ENCODE peak calls at places on chromosome 6, in four cellular contexts. One of them, this sample, is unnamed.

GRCh38 chr6:127117979-127118504 is 429 bp upstream of the RSPO3 start:
- DNase-seq in IMR-90: no peak
- DNase-seq in colonic mucosa: no peak
- DNase-seq in CD8-positive, alpha-beta memory T cell: no peak
- DNase-seq in this sample: no peak

GRCh38 chr6:154410619-154411044 is 54.0 kb upstream of the IPCEF1 start:
- DNase-seq in IMR-90: peak; percentile 97
- DNase-seq in CD8-positive, alpha-beta memory T cell: no peak
- DNase-seq in colonic mucosa: no peak
- DNase-seq in this sample: no peak

GRCh38 chr6:140264451-140264850 is 890.0 kb upstream of the CITED2 start:
- DNase-seq in IMR-90: peak; percentile 19
- DNase-seq in colonic mucosa: no peak
- DNase-seq in CD8-positive, alpha-beta memory T cell: no peak
- DNase-seq in this sample: no peak

GRCh38 chr6:16473908-16474791 is 235.8 kb downstream of the GMPR start:
- DNase-seq in IMR-90: no peak
- DNase-seq in CD8-positive, alpha-beta memory T cell: peak; percentile 28
- DNase-seq in colonic mucosa: no peak
- DNase-seq in this sample: peak; percentile 46

GRCh38 chr6:12363651-12364381 is 73.7 kb downstream of the EDN1 start:
- DNase-seq in CD8-positive, alpha-beta memory T cell: no peak
- DNase-seq in IMR-90: no peak
- DNase-seq in colonic mucosa: peak; percentile 77
- DNase-seq in this sample: no peak

GRCh38 chr6:68108243-68108835 is 526.7 kb upstream of the ADGRB3 start:
- DNase-seq in IMR-90: peak; percentile 3
- DNase-seq in colonic mucosa: no peak
- DNase-seq in CD8-positive, alpha-beta memory T cell: no peak
- DNase-seq in this sample: no peak

GRCh38 chr6:43982084-43982625 is 145.1 kb downstream of the MRPL14 start:
- DNase-seq in colonic mucosa: no peak
- DNase-seq in CD8-positive, alpha-beta memory T cell: no peak
- DNase-seq in IMR-90: no peak
- DNase-seq in this sample: no peak

GRCh38 chr6:113120214-113120576 is 737.0 kb upstream of the MARCKS start:
- DNase-seq in colonic mucosa: no peak
- DNase-seq in IMR-90: peak; percentile 96
- DNase-seq in CD8-positive, alpha-beta memory T cell: no peak
- DNase-seq in this sample: no peak

GRCh38 chr6:158784505-158784904 is 34.7 kb downstream of the EZR start:
- DNase-seq in CD8-positive, alpha-beta memory T cell: no peak
- DNase-seq in IMR-90: peak; percentile 70
- DNase-seq in colonic mucosa: no peak
- DNase-seq in this sample: no peak

GRCh38 chr6:129494586-129494985 is 215.4 kb downstream of the ARHGAP18 start:
- DNase-seq in IMR-90: no peak
- DNase-seq in CD8-positive, alpha-beta memory T cell: no peak
- DNase-seq in colonic mucosa: no peak
- DNase-seq in this sample: no peak

GRCh38 chr6:133854633-133855598 is 34.0 kb upstream of the TCF21 start:
- DNase-seq in CD8-positive, alpha-beta memory T cell: no peak
- DNase-seq in IMR-90: no peak
- DNase-seq in colonic mucosa: no peak
- DNase-seq in this sample: no peak

GRCh38 chr6:14025160-14025559 is 92.4 kb upstream of the CD83 start:
- DNase-seq in CD8-positive, alpha-beta memory T cell: no peak
- DNase-seq in IMR-90: no peak
- DNase-seq in colonic mucosa: no peak
- DNase-seq in this sample: no peak

GRCh38 chr6:5401845-5402738 is 140.8 kb downstream of the FARS2 start:
- DNase-seq in colonic mucosa: no peak
- DNase-seq in IMR-90: peak; percentile 37
- DNase-seq in CD8-positive, alpha-beta memory T cell: no peak
- DNase-seq in this sample: peak; percentile 23

GRCh38 chr6:43953256-43953655 is 174.0 kb downstream of the MRPL14 start:
- DNase-seq in colonic mucosa: no peak
- DNase-seq in IMR-90: no peak
- DNase-seq in CD8-positive, alpha-beta memory T cell: no peak
- DNase-seq in this sample: no peak

GRCh38 chr6:45495404-45496084 is 117.8 kb upstream of the SUPT3H start:
- DNase-seq in CD8-positive, alpha-beta memory T cell: peak; percentile 42
- DNase-seq in IMR-90: no peak
- DNase-seq in colonic mucosa: no peak
- DNase-seq in this sample: no peak

GRCh38 chr6:13012977-13013680 is 296.6 kb downstream of the PHACTR1 start:
- DNase-seq in CD8-positive, alpha-beta memory T cell: no peak
- DNase-seq in IMR-90: no peak
- DNase-seq in colonic mucosa: no peak
- DNase-seq in this sample: no peak

GRCh38 chr6:135209803-135210202 is 28.7 kb downstream of the MYB start:
- DNase-seq in CD8-positive, alpha-beta memory T cell: peak; percentile 46
- DNase-seq in IMR-90: no peak
- DNase-seq in colonic mucosa: no peak
- DNase-seq in this sample: no peak

GRCh38 chr6:70298070-70298469 is 4.8 kb downstream of the COL9A1 start:
- DNase-seq in colonic mucosa: no peak
- DNase-seq in CD8-positive, alpha-beta memory T cell: no peak
- DNase-seq in IMR-90: no peak
- DNase-seq in this sample: no peak

GRCh38 chr6:45377041-45377554 is 636 bp downstream of the SUPT3H start:
- DNase-seq in colonic mucosa: peak; percentile 78
- DNase-seq in CD8-positive, alpha-beta memory T cell: no peak
- DNase-seq in IMR-90: peak; percentile 16
- DNase-seq in this sample: no peak

GRCh38 chr6:34459899-34460593 is 5.8 kb upstream of the PACSIN1 start:
- DNase-seq in CD8-positive, alpha-beta memory T cell: peak; percentile 40
- DNase-seq in colonic mucosa: peak; percentile 63
- DNase-seq in IMR-90: peak; percentile 48
- DNase-seq in this sample: peak; percentile 23

GRCh38 chr6:16045238-16045637 is 83.6 kb upstream of the MYLIP start:
- DNase-seq in colonic mucosa: no peak
- DNase-seq in CD8-positive, alpha-beta memory T cell: no peak
- DNase-seq in IMR-90: no peak
- DNase-seq in this sample: no peak

GRCh38 chr6:16080204-16080603 is 48.7 kb upstream of the MYLIP start:
- DNase-seq in CD8-positive, alpha-beta memory T cell: no peak
- DNase-seq in colonic mucosa: no peak
- DNase-seq in IMR-90: no peak
- DNase-seq in this sample: no peak

GRCh38 chr6:32840604-32841246 is 2.2 kb upstream of the TAP2 start:
- DNase-seq in IMR-90: no peak
- DNase-seq in CD8-positive, alpha-beta memory T cell: peak; percentile 54
- DNase-seq in colonic mucosa: no peak
- DNase-seq in this sample: peak; percentile 48

GRCh38 chr6:71072508-71072907 is 115.6 kb upstream of the B3GAT2 start:
- DNase-seq in IMR-90: peak; percentile 11
- DNase-seq in CD8-positive, alpha-beta memory T cell: no peak
- DNase-seq in colonic mucosa: no peak
- DNase-seq in this sample: no peak

GRCh38 chr6:9233686-9234085 is 798.3 kb upstream of the SLC35B3 start:
- DNase-seq in CD8-positive, alpha-beta memory T cell: no peak
- DNase-seq in colonic mucosa: no peak
- DNase-seq in IMR-90: no peak
- DNase-seq in this sample: no peak

GRCh38 chr6:85163553-85163952 is 286.3 kb upstream of the NT5E start:
- DNase-seq in CD8-positive, alpha-beta memory T cell: no peak
- DNase-seq in IMR-90: no peak
- DNase-seq in colonic mucosa: no peak
- DNase-seq in this sample: no peak

DNA sequence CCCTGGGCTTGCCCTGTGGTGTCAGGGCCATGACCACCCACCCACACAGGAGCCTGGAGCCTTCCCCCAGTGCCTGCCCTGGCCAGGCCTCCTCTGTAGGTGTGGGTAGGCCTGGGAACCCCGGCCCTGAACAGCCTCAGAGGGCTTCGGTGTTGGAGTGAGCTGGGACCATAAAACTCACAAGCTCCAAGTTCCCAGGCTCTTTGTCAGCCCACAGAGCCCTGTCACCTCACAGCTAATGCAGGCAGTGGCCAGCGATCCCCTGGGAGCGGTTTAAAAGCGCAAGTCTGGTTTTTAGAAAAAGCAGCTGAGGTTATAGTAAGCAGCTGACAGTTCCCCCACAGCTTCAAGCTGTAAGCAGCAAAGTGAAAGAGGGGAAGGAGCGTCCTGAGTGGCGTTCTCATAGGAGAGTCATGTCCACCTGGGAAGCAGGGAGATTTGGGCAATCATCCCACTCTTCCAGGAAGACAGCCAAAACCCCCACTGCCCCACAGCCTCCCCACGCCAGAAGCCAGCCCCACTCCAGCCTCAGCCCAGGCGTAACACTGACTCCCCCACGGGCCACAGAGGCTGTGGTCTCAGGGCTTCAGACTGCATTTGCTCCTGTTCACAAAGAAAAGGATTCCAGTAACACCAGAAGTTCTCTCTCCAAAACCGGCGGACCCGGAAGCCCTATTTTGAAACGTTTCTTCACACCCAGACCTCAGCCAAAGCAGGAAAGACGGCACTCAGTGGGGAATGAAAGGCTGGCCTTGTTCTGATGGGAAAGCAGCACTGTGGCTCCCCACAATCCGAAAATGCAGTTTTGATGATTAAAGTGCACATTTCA is 34.3 kb upstream of the FOXC1 start:
- DNase-seq in CD8-positive, alpha-beta memory T cell: no peak
- DNase-seq in colonic mucosa: no peak
- DNase-seq in IMR-90: peak; percentile 49
- DNase-seq in this sample: no peak
- H3K4me3 ChIP-seq in CD8-positive, alpha-beta memory T cell: no peak overlapping the region
- H3K4me3 ChIP-seq in colonic mucosa: no peak overlapping the region
- H3K4me3 ChIP-seq in IMR-90: no peak overlapping the region
- H3K4me3 ChIP-seq in this sample: no peak overlapping the region

GRCh38 chr6:132751828-132752227 is 5.9 kb downstream of the VNN2 start:
- DNase-seq in colonic mucosa: no peak
- DNase-seq in CD8-positive, alpha-beta memory T cell: no peak
- DNase-seq in IMR-90: no peak
- DNase-seq in this sample: no peak

GRCh38 chr6:132751306-132751705 is 6.4 kb downstream of the VNN2 start:
- DNase-seq in colonic mucosa: no peak
- DNase-seq in IMR-90: no peak
- DNase-seq in CD8-positive, alpha-beta memory T cell: no peak
- DNase-seq in this sample: peak; percentile 34

GRCh38 chr6:132746049-132746448 is 11.7 kb downstream of the VNN2 start:
- DNase-seq in IMR-90: no peak
- DNase-seq in CD8-positive, alpha-beta memory T cell: no peak
- DNase-seq in colonic mucosa: no peak
- DNase-seq in this sample: no peak

GRCh38 chr6:132750455-132751248 is 7.1 kb downstream of the VNN2 start:
- DNase-seq in colonic mucosa: no peak
- DNase-seq in CD8-positive, alpha-beta memory T cell: no peak
- DNase-seq in IMR-90: no peak
- DNase-seq in this sample: peak; percentile 49

DNA sequence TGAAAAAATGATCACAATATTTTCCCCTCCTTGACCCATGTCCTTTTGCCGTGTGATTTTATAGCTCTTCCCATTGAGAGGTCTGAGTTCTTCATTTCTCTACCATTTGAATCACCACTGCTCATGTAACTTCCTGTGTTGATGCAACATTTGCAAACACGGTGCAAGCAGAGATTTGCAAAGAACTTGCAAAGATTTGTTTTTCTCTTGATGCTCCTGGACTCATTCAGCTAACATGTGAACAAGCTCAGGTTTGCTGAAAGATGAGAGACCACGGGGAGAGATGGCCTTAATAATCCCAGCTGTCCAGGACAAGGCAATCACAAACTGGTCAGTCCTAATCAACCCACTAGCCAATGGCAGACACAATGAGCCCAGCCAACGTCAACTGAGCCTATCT is 8.6 kb downstream of the VNN2 start:
- DNase-seq in IMR-90: peak; percentile 58
- DNase-seq in CD8-positive, alpha-beta memory T cell: no peak
- DNase-seq in colonic mucosa: no peak
- DNase-seq in this sample: peak; percentile 23
- H3K4me1 ChIP-seq in IMR-90: no peaks in the 10 kb centered on the region
- H3K4me1 ChIP-seq in CD8-positive, alpha-beta memory T cell: peaks cover 7% of the 10 kb centered on the region
- H3K4me1 ChIP-seq in colonic mucosa: no peaks in the 10 kb centered on the region
- H3K4me1 ChIP-seq in this sample: peaks cover 18% of the 10 kb centered on the region

DNA sequence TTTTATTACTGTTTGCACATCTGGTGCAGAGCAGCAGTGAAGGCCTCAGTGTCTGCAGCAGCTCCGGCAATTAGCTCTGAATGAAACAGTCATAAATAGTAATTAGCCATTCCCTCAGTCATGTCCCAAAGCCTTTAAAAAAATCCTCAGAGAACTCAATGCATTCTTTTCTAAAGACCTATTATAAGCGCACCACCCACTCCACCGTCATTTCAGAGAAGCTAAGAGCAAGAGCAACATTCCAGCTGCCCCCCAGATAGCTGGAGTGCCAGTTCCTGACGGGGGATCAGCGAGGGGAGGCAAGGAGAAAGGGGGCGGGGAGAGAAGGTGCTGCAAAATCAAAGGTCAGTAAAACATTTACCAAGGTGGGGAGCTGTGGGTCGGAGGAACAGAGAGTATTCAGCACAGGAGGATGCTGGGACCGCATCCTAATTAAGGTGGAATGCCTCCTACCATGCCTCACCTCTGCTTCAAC is 469.7 kb upstream of the NRSN1 start:
- DNase-seq in colonic mucosa: no peak
- DNase-seq in IMR-90: no peak
- DNase-seq in CD8-positive, alpha-beta memory T cell: no peak
- DNase-seq in this sample: no peak
- H3K27ac ChIP-seq in colonic mucosa: no peak overlapping the region
- H3K27ac ChIP-seq in IMR-90: no peak overlapping the region
- H3K27ac ChIP-seq in CD8-positive, alpha-beta memory T cell: no peak overlapping the region
- H3K27ac ChIP-seq in this sample: no peak overlapping the region

DNA sequence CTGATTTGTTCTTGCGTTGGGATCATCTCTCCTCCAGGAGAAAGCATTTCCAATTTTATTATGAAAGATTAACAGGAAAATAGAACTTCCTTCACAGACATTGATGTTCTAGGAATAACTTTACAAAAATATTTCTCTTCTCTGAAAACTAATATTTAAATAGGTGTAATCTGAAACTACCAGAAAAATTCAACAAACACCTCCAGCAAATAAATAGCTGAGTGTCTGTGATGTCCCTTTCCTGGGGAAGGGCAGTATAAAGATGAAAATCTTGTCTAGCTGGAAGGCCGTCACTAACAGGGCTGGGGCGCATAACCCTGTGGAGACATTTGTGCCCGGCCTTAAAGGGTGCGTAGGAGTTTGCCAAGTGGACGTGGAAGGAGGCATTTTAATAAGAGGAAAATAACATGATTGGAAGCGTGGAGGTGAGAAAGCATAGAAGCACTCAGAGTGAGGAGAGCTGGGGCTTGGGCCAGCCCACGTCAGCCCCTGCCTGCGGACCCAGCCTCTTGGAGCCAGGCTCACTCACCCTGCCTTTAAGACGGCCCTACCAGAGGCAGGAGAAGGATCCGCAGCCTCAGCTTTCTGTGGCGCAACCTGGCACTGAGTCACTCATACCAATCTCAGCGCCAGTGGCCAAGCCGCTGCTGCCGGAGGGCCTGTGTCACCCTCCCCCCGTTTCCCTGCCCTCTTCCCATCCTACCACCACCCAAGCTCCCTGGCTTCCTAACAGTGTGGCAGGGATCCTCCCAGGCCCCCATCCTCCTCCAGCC is 284.9 kb downstream of the UST start:
- DNase-seq in colonic mucosa: no peak
- DNase-seq in IMR-90: peak; percentile 85
- DNase-seq in CD8-positive, alpha-beta memory T cell: no peak
- DNase-seq in this sample: no peak
- H3K4me3 ChIP-seq in colonic mucosa: no peak overlapping the region
- H3K4me3 ChIP-seq in IMR-90: no peak overlapping the region
- H3K4me3 ChIP-seq in CD8-positive, alpha-beta memory T cell: no peak overlapping the region
- H3K4me3 ChIP-seq in this sample: peak overlapping the region; percentile 45

This sample was measured in CD4-positive, CD25-positive, alpha-beta regulatory T cell.